ENCODE peak calls at places on chromosomes 3 and 15, in seven cellular contexts. J is neuronal stem cell, V is IMR-90, W is H1, Z is H9, M is mesenchymal stem cell, G is trophoblast cell. K is an unnamed sample. For H3K79me1, the result is how much of the 10 kb centered on the place peaks cover.

GRCh38 chr3:33314993-33315392 is 37.8 kb downstream of the FBXL2 start:
- DNase-seq in G (no peak), M (no peak), Z (no peak), W (no peak), J (no peak), V (no peak), K (no peak)

GRCh38 chr3:132661120-132661519 is 991 bp downstream of the UBA5 start:
- DNase-seq in G (peak), W (no peak), M (no peak), V (no peak), Z (no peak), J (no peak), K (no peak)

GRCh38 chr15:92657486-92657885 is 1.9 kb upstream of the FAM174B start:
- DNase-seq in M (no peak), J (no peak), Z (no peak), V (no peak), G (no peak), W (no peak), K (no peak)

GRCh38 chr3:12484198-12484982 is at the start of gene TSEN2:
- DNase-seq in V (peak), W (peak), G (peak), Z (peak), J (peak), M (peak), K (peak)

GRCh38 chr15:52114656-52115055 is 2.1 kb upstream of the BCL2L10 start:
- DNase-seq in G (no peak), Z (no peak), W (no peak), V (no peak), M (no peak), J (no peak), K (no peak)

GRCh38 chr3:1448443-1448842 is 355.6 kb downstream of the CNTN6 start:
- DNase-seq in V (no peak), Z (no peak), M (no peak), W (no peak), J (no peak), G (no peak), K (no peak)

GRCh38 chr3:166013073-166013679 is 176.0 kb upstream of the BCHE start:
- DNase-seq in W (no peak), V (peak), G (peak), M (peak), J (peak), Z (no peak), K (peak)

GRCh38 chr3:123027292-123028232 is at the start of gene SEMA5B:
- DNase-seq in V (no peak), Z (peak), M (peak), G (peak), W (no peak), J (peak), K (peak)

GRCh38 chr15:42364529-42364928 is 5.2 kb downstream of the CAPN3 start:
- DNase-seq in G (no peak), M (no peak), Z (no peak), W (no peak), V (no peak), J (no peak), K (no peak)

GRCh38 chr3:141797167-141797773 is 34.1 kb downstream of the GRK7 start:
- DNase-seq in M (peak), J (peak), V (peak), Z (peak), G (no peak), W (peak), K (peak)

GRCh38 chr3:25429441-25429907 is 1.4 kb downstream of the RARB start:
- DNase-seq in J (no peak), M (no peak), V (no peak), W (no peak), G (no peak), Z (no peak), K (no peak)

GRCh38 chr3:36647423-36647853 is 116.9 kb downstream of the DCLK3 start:
- DNase-seq in V (peak), J (no peak), W (no peak), M (peak), Z (no peak), G (peak), K (no peak)

GRCh38 chr3:57896046-57896445 is 112.2 kb upstream of the FLNB start:
- DNase-seq in J (no peak), Z (no peak), G (no peak), W (no peak), M (no peak), V (no peak), K (no peak)

GRCh38 chr3:174488527-174488926 is 370.6 kb upstream of the NAALADL2 start:
- DNase-seq in V (peak), W (no peak), G (no peak), J (no peak), Z (no peak), M (no peak), K (no peak)

GRCh38 chr15:57061696-57062095 is 143.3 kb downstream of the TCF12 start:
- DNase-seq in W (no peak), J (no peak), M (no peak), Z (no peak), G (no peak), V (peak), K (no peak)

GRCh38 chr3:48432411-48433371 is 2.8 kb upstream of the PLXNB1 start:
- DNase-seq in J (no peak), V (peak), G (peak), Z (peak), W (no peak), M (no peak), K (peak)

GRCh38 chr3:136266468-136266867 is 16.3 kb downstream of the PCCB start:
- DNase-seq in V (peak), J (no peak), Z (no peak), G (peak), W (no peak), M (peak), K (no peak)

GRCh38 chr3:48678056-48678455 is 7.7 kb downstream of the NCKIPSD start:
- DNase-seq in V (peak), M (peak), G (no peak), J (no peak), Z (no peak), W (no peak), K (peak)

GRCh38 chr15:27028836-27029482 is 58.0 kb downstream of the GABRG3 start:
- DNase-seq in G (no peak), V (no peak), Z (no peak), M (no peak), W (no peak), J (no peak), K (no peak)

GRCh38 chr3:185207931-185208746 is 45.7 kb downstream of the EHHADH start:
- DNase-seq in M (peak), V (peak), Z (no peak), W (no peak), G (no peak), J (no peak), K (no peak)

GRCh38 chr3:14863324-14864100 is 44.8 kb downstream of the FGD5 start:
- DNase-seq in Z (peak), G (peak), W (peak), J (no peak), M (no peak), V (no peak), K (peak)

GRCh38 chr3:66386011-66386924 is 114.6 kb downstream of the LRIG1 start:
- DNase-seq in V (no peak), M (no peak), W (no peak), Z (no peak), G (no peak), J (no peak), K (no peak)

GRCh38 chr3:133464573-133464972 is 64.7 kb downstream of the BFSP2 start:
- DNase-seq in M (peak), W (no peak), Z (no peak), V (peak), J (no peak), G (no peak), K (no peak)

GRCh38 chr3:18559323-18559972 is 134.3 kb upstream of the SATB1 start:
- DNase-seq in J (peak), V (no peak), W (peak), G (peak), M (peak), Z (peak), K (peak)

GRCh38 chr3:61221759-61222362 is 29.4 kb downstream of the FHIT start:
- DNase-seq in V (no peak), G (no peak), M (no peak), Z (no peak), W (no peak), J (no peak), K (no peak)

GRCh38 chr3:189324538-189325138 is 152.9 kb downstream of the TPRG1 start:
- DNase-seq in V (peak), J (no peak), G (no peak), Z (no peak), M (peak), W (no peak), K (no peak)

GRCh38 chr3:177410734-177411133 is 213.5 kb upstream of the TBL1XR1 start:
- DNase-seq in W (no peak), Z (no peak), J (no peak), G (no peak), M (no peak), V (no peak), K (no peak)

GRCh38 chr3:13025090-13025489 is 48.1 kb downstream of the IQSEC1 start:
- DNase-seq in W (no peak), V (peak), Z (no peak), J (no peak), M (peak), G (peak), K (no peak)

GRCh38 chr3:58214484-58215316 is 3.9 kb upstream of the DNASE1L3 start:
- DNase-seq in J (no peak), Z (peak), M (peak), G (peak), W (no peak), V (peak), K (peak)

GRCh38 chr3:184077881-184078280 is 19.0 kb upstream of the HTR3E start:
- DNase-seq in V (no peak), G (peak), W (no peak), J (no peak), M (no peak), Z (peak), K (peak)

GRCh38 chr3:179260949-179261765 is 10.2 kb upstream of the KCNMB3 start:
- DNase-seq in W (no peak), Z (peak), G (peak), V (peak), J (peak), M (peak), K (peak)

GRCh38 chr15:38035701-38036100 is 101.3 kb downstream of the TMCO5A start:
- DNase-seq in W (no peak), G (no peak), J (no peak), V (no peak), Z (no peak), M (no peak), K (no peak)

GRCh38 chr15:72319360-72319984 is 485 bp downstream of the CELF6 start:
- DNase-seq in J (peak), V (peak), G (peak), W (peak), Z (peak), M (peak), K (peak)

GRCh38 chr3:12342151-12342550 is 53.3 kb downstream of the PPARG start:
- DNase-seq in J (no peak), Z (no peak), W (no peak), V (no peak), M (no peak), G (no peak), K (no peak)

GRCh38 chr3:170768334-170768801 is 101.6 kb downstream of the RPL22L1 start:
- DNase-seq in W (no peak), J (no peak), Z (no peak), M (peak), G (no peak), V (peak), K (no peak)

DNA sequence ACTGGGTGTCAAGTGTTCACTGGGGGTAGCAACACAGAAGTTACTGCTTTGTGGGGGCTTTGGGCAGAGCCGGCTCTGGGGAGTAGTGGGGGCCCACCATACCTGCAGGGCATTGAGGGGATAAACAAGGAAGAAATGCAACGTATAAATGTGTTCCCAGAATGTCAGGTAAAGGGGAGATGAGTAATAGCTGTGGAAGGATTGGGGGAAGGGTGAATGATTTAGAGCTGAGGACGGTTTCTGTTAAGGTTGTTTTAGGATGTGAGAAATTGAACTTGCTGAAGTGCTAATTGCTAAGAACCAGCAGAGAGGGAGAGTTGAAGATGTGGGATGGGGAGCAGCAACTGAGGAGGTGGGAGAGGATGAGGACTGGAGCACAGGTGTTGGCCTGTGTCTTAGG is 10.7 kb downstream of the SCG5 start:
- DNase-seq in M (no peak), G (no peak), Z (no peak), J (no peak), W (no peak), V (no peak), K (peak)
- H3K79me1 ChIP-seq in M (under half), G (under half), Z (under half), J (under half), W (under half), V (under half), K (under half)

DNA sequence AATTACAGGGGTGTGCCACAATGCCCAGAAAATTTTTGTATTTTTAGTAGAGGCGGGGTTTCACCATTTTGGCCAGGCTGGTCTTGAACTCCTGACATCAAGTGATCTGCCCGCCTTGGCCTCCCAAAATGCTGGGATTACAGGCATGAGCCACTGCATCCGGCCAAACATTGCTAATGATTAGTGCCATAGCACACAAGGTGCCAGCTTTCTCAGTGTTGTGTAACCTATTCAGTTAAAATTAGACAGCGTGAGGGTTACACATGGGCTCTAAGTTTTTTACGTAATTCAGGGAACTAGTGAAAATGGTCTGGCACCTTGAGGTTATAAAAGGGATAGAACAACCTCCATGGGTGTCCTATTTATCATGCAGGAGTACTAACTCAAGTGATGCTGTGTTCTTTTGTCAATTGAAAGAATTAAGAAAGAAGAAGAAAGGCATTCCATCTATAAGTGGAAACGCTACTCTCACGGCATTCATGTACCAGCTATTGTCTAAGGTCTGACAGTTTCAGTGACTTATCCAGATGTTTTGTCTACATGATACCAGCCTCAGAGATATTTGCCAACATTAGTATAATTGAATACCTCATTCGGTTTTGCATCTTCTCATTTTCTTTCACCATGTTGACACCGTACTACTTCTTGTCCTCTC is 84.7 kb downstream of the EOMES start:
- DNase-seq in W (no peak), V (no peak), G (no peak), J (peak), Z (no peak), M (no peak), K (no peak)
- H2BK120ac ChIP-seq in W (no peak), V (no peak), G (no peak), J (no peak), Z (no peak), M (no peak), K (no peak)

GRCh38 chr15:63972801-63973200 is 73.5 kb downstream of the DAPK2 start:
- DNase-seq in V (no peak), J (peak), G (peak), M (no peak), W (peak), Z (peak), K (peak)

GRCh38 chr15:63971427-63971805 is 74.9 kb downstream of the DAPK2 start:
- DNase-seq in W (no peak), V (no peak), J (no peak), G (no peak), M (no peak), Z (peak), K (peak)

GRCh38 chr15:63973212-63974009 is 72.9 kb downstream of the DAPK2 start:
- DNase-seq in G (peak), M (no peak), Z (no peak), V (peak), J (no peak), W (no peak), K (no peak)

GRCh38 chr15:63971904-63972303 is 74.4 kb downstream of the DAPK2 start:
- DNase-seq in J (no peak), W (no peak), G (peak), M (no peak), V (no peak), Z (no peak), K (no peak)

GRCh38 chr15:63974036-63974435 is 72.2 kb downstream of the DAPK2 start:
- DNase-seq in W (no peak), G (no peak), J (no peak), Z (no peak), V (no peak), M (no peak), K (no peak)
- H3K79me1 ChIP-seq in W (under half), G (under half), J (under half), Z (under half), V (under half), M (under half), K (under half)

GRCh38 chr3:78238811-78239210 is 1198.9 kb downstream of the ROBO2 start:
- DNase-seq in Z (no peak), V (no peak), W (no peak), M (no peak), G (no peak), J (no peak), K (no peak)

GRCh38 chr3:78242724-78243123 is 1202.8 kb downstream of the ROBO2 start:
- DNase-seq in V (no peak), M (no peak), W (no peak), Z (no peak), G (no peak), J (no peak), K (no peak)

DNA sequence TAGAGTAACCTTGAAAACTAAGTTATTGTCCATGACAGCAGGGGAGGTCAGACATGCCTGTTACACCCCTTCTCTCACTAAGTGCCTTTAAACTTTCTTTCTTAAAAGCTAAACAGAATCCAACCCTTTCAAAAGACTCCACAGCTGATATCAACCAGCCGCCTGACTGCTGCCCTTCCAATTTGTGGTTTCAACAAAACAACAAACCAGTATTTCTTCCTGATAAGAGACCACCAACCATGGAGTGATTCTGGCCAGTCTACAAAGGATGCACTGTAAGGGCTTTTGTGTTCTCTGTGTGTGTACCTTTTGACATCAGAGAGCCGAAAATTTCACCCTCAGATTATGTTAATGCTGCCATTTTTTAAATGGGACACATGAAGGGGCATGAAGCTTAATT is 1204.2 kb downstream of the ROBO2 start:
- DNase-seq in G (no peak), V (no peak), Z (no peak), W (no peak), J (no peak), M (no peak), K (no peak)
- H2BK120ac ChIP-seq in G (no peak), V (no peak), Z (no peak), W (no peak), J (no peak), M (no peak), K (no peak)

GRCh38 chr3:134808835-134809234 is 13.8 kb downstream of the EPHB1 start:
- DNase-seq in G (no peak), W (no peak), V (no peak), J (no peak), Z (no peak), M (no peak), K (no peak)
- H3K79me1 ChIP-seq in G (under half), W (under half), V (under half), J (under half), Z (under half), M (under half), K (under half)

GRCh38 chr15:49556437-49556836 is 64.2 kb downstream of the FAM227B start:
- DNase-seq in V (no peak), W (no peak), Z (no peak), G (no peak), M (no peak), J (no peak), K (no peak)
- H2BK120ac ChIP-seq in V (no peak), W (no peak), Z (no peak), G (no peak), M (no peak), J (no peak), K (no peak)

GRCh38 chr3:153356908-153357307 is 194.9 kb downstream of the RAP2B start:
- DNase-seq in W (no peak), V (no peak), M (no peak), Z (no peak), G (no peak), J (no peak), K (no peak)
- H3K79me1 ChIP-seq in W (under half), V (under half), M (under half), Z (under half), G (under half), J (under half), K (under half)

GRCh38 chr15:32991544-32992192 is 202.8 kb downstream of the FMN1 start:
- DNase-seq in M (no peak), V (no peak), Z (no peak), G (no peak), J (no peak), W (no peak), K (no peak)
- H2BK120ac ChIP-seq in M (no peak), V (peak), Z (no peak), G (no peak), J (no peak), W (no peak), K (no peak)

DNA sequence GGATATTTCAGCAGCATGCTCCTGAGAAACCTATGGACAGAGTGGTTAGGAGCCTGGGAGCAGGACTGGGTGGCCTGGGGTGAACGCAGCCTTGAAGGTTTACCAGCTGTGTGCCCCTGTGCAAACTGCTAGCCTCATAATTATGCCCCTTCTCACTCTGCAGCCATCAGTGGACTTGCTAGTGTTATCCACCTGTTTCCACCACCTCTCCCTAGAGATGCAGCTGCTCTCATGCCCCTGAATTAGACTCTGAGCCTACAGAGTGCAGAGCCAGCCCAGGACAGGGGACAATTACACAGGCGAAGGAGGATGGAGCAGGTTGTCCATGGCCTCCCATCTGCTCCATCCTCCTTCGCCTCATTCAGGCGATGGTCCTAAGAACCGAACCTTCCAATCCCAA is 175.9 kb downstream of the ATP10A start:
- DNase-seq in G (no peak), W (no peak), M (no peak), J (no peak), V (no peak), Z (no peak), K (no peak)
- H3K79me1 ChIP-seq in G (under half), W (under half), M (under half), J (under half), V (under half), Z (under half), K (under half)